ENCODE peak calls at places on chromosome 16, in four cellular contexts. C is renal cortical epithelial cell, S is sciatic nerve, R is NCI-H1105. V is an unnamed sample.
A peak's percentile ranks its signal among the peaks of the same experiment; 100 is the strongest.

GRCh38 chr16:81624718-81625543 is 154.2 kb upstream of the PLCG2 start:
- DNase-seq in C (peak; percentile 83), S (no peak), R (no peak), V (no peak)

GRCh38 chr16:88619859-88620655 is 18.3 kb upstream of the IL17C start:
- DNase-seq in C (no peak), S (no peak), R (no peak), V (no peak)

GRCh38 chr16:10145636-10146035 is 36.6 kb downstream of the GRIN2A start:
- DNase-seq in C (no peak), S (no peak), R (no peak), V (no peak)

GRCh38 chr16:54931041-54931756 is 534 bp downstream of the IRX5 start:
- DNase-seq in C (no peak), S (no peak), R (peak; percentile 60), V (peak; percentile 25)

GRCh38 chr16:15403392-15403995 is 7.9 kb downstream of the MPV17L start:
- DNase-seq in C (peak; percentile 80), S (no peak), R (no peak), V (no peak)

GRCh38 chr16:68901910-68902309 is 58.6 kb downstream of the TANGO6 start:
- DNase-seq in C (peak; percentile 79), S (no peak), R (no peak), V (no peak)

GRCh38 chr16:1654505-1655268 is 23.4 kb upstream of the JPT2 start:
- DNase-seq in C (no peak), S (no peak), R (no peak), V (no peak)

GRCh38 chr16:87416826-87417471 is 24.8 kb downstream of the MAP1LC3B start:
- DNase-seq in C (peak; percentile 52), S (peak; percentile 64), R (no peak), V (peak; percentile 17)

GRCh38 chr16:31004658-31005057 is 5.8 kb downstream of the STX1B start:
- DNase-seq in C (no peak), S (no peak), R (no peak), V (no peak)

GRCh38 chr16:68798398-68798797 is 44.9 kb upstream of the TANGO6 start:
- DNase-seq in C (no peak), S (no peak), R (peak; percentile 45), V (no peak)

GRCh38 chr16:50592996-50593395 is 44.8 kb downstream of the NKD1 start:
- DNase-seq in C (no peak), S (no peak), R (no peak), V (no peak)

GRCh38 chr16:56637814-56638750 is at the start of gene MT1A:
- DNase-seq in C (no peak), S (peak; percentile 87), R (no peak), V (no peak)

GRCh38 chr16:50862818-50863672 is 121.2 kb downstream of the CYLD start:
- DNase-seq in C (no peak), S (no peak), R (no peak), V (no peak)

GRCh38 chr16:5678371-5678770 is 580.8 kb upstream of the EEF2KMT start:
- DNase-seq in C (no peak), S (no peak), R (no peak), V (no peak)

GRCh38 chr16:65989861-65990260 is 376.6 kb upstream of the CDH5 start:
- DNase-seq in C (no peak), S (no peak), R (no peak), V (no peak)

GRCh38 chr16:4611337-4612023 is 3.2 kb downstream of the UBALD1 start:
- DNase-seq in C (no peak), S (no peak), R (no peak), V (no peak)

GRCh38 chr16:73056911-73057310 is 9.0 kb upstream of the ZFHX3 start:
- DNase-seq in C (peak; percentile 11), S (no peak), R (no peak), V (no peak)

GRCh38 chr16:67528222-67528869 is at the start of gene RIPOR1:
- DNase-seq in C (no peak), S (peak; percentile 80), R (no peak), V (peak; percentile 46)

GRCh38 chr16:54128629-54129230 is 157.9 kb downstream of the IRX3 start:
- DNase-seq in C (no peak), S (no peak), R (no peak), V (no peak)

GRCh38 chr16:359067-359763 is 6.7 kb upstream of the AXIN1 start:
- DNase-seq in C (no peak), S (no peak), R (no peak), V (no peak)

GRCh38 chr16:86379505-86379846 is 130.9 kb upstream of the FOXF1 start:
- DNase-seq in C (no peak), S (no peak), R (no peak), V (no peak)

GRCh38 chr16:21722771-21723460 is 59.1 kb downstream of the OTOA start:
- DNase-seq in C (no peak), S (no peak), R (no peak), V (no peak)

GRCh38 chr16:86466695-86467406 is 43.5 kb upstream of the FOXF1 start:
- DNase-seq in C (no peak), S (no peak), R (no peak), V (no peak)

GRCh38 chr16:3472878-3473595 is 22.3 kb downstream of the C16orf90 start:
- DNase-seq in C (no peak), S (no peak), R (no peak), V (no peak)

GRCh38 chr16:75559564-75560372 is 3.7 kb upstream of the TMEM231 start:
- DNase-seq in C (peak; percentile 34), S (no peak), R (no peak), V (no peak)

GRCh38 chr16:1610841-1611653 is 825 bp downstream of the IFT140 start:
- DNase-seq in C (no peak), S (no peak), R (no peak), V (no peak)

GRCh38 chr16:425082-425718 is at the start of gene RAB11FIP3:
- DNase-seq in C (no peak), S (peak; percentile 88), R (peak; percentile 54), V (peak; percentile 62)

GRCh38 chr16:78931267-78932060 is 669.1 kb downstream of the MAF start:
- DNase-seq in C (no peak), S (no peak), R (no peak), V (no peak)

GRCh38 chr16:84737658-84738057 is 37.9 kb downstream of the USP10 start:
- DNase-seq in C (no peak), S (no peak), R (peak; percentile 13), V (peak; percentile 74)

GRCh38 chr16:21614896-21615295 is 15.5 kb downstream of the METTL9 start:
- DNase-seq in C (no peak), S (no peak), R (no peak), V (no peak)

GRCh38 chr16:25135239-25135878 is 23.8 kb downstream of the LCMT1 start:
- DNase-seq in C (peak; percentile 76), S (no peak), R (no peak), V (peak; percentile 79)

V was measured in SHP77.